ENCODE peak calls at places on chromosomes 6 and 20, in six cellular contexts. K is heart right ventricle, P is brain microvascular endothelial cell, N is cardiac muscle cell, Q is endothelial cell of umbilical vein, W is left lung. I is an unnamed sample.

GRCh38 chr20:54140927-54141566 is 32.7 kb downstream of the CYP24A1 start:
- DNase-seq in K (no peak), P (no peak), N (peak), Q (no peak), W (no peak), I (no peak)

GRCh38 chr6:20946037-20946436 is 411.8 kb downstream of the CDKAL1 start:
- DNase-seq in K (no peak), P (peak), N (peak), Q (no peak), W (no peak), I (no peak)

GRCh38 chr6:136684483-136684882 is 107.8 kb downstream of the MAP3K5 start:
- DNase-seq in K (peak), P (no peak), N (no peak), Q (no peak), W (no peak), I (no peak)

GRCh38 chr6:17013701-17014100 is 88.1 kb upstream of the STMND1 start:
- DNase-seq in K (no peak), P (peak), N (peak), Q (peak), W (no peak), I (no peak)

GRCh38 chr6:4055420-4056041 is 23.4 kb downstream of the FAM217A start:
- DNase-seq in K (peak), P (peak), N (peak), Q (peak), W (no peak), I (no peak)

GRCh38 chr20:46694484-46694883 is 5.2 kb upstream of the TP53RK start:
- DNase-seq in K (no peak), P (no peak), N (peak), Q (peak), W (no peak), I (no peak)

GRCh38 chr6:132210886-132211563 is 190.2 kb downstream of the MOXD1 start:
- DNase-seq in K (no peak), P (no peak), N (peak), Q (no peak), W (no peak), I (no peak)

GRCh38 chr20:56710577-56711465 is 81.7 kb downstream of the TFAP2C start:
- DNase-seq in K (no peak), P (peak), N (no peak), Q (no peak), W (peak), I (no peak)

GRCh38 chr6:1618305-1619105 is 8.8 kb downstream of the FOXC1 start:
- DNase-seq in K (no peak), P (no peak), N (no peak), Q (peak), W (no peak), I (no peak)

GRCh38 chr6:38055210-38055609 is 235.7 kb downstream of the ZFAND3 start:
- DNase-seq in K (no peak), P (no peak), N (no peak), Q (no peak), W (no peak), I (no peak)

GRCh38 chr6:153263489-153263888 is 132.4 kb upstream of the RGS17 start:
- DNase-seq in K (no peak), P (no peak), N (no peak), Q (no peak), W (no peak), I (no peak)

GRCh38 chr20:12925214-12925755 is 83.5 kb upstream of the SPTLC3 start:
- DNase-seq in K (peak), P (peak), N (peak), Q (peak), W (no peak), I (no peak)

GRCh38 chr20:31485450-31486339 is 10.6 kb downstream of the REM1 start:
- DNase-seq in K (peak), P (peak), N (peak), Q (peak), W (peak), I (no peak)

DNA sequence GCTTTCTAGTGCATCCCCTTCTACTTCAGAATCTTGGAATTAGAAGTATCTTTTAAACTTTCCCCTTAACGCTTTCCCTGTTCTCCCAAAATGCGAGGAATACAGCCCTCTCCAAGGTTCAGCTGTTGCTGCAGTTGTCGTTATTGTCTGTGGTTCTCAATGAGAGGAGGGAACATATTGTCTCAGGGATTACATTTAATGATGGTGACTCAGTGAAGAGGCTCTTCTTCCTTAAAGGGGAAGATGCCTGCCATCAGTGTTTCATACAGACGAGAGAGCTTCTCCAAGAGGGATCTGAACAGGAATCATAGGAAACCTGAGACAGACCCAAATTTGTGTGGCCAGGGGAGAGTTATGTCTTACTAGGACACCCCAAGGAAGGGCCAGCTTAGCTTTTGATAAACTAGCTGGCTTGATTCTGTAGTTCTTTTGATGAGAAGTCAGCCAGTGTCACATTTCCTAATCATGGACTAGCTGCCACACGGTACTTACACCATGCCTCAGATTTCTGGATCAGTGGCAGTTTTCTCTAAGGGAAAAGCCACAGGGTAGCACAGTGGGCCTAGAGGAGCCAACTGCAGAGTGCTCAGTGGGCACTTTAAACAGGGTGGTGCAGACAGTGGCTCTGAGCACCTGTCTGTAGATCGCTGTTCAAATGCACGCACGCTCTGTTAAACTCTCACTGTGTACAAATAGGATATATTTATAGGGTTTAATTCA is 59.7 kb upstream of the TMEM181 start:
- DNase-seq in K (no peak), P (no peak), N (no peak), Q (no peak), W (no peak), I (no peak)
- H3K27ac ChIP-seq in K (no peak), P (no peak), N (no peak), Q (no peak), W (no peak), I (peak)

GRCh38 chr20:48738094-48738398 is 89.8 kb downstream of the PREX1 start:
- DNase-seq in K (no peak), P (no peak), N (no peak), Q (no peak), W (no peak), I (no peak)
- H3K27ac ChIP-seq in K (no peak), P (no peak), N (peak), Q (no peak), W (peak), I (peak)

GRCh38 chr20:25147716-25148115 is 47.8 kb upstream of the ENTPD6 start:
- DNase-seq in K (no peak), P (no peak), N (no peak), Q (no peak), W (no peak), I (no peak)
- H3K27ac ChIP-seq in K (no peak), P (no peak), N (no peak), Q (no peak), W (no peak), I (no peak)

GRCh38 chr6:137750284-137750683 is 116.8 kb upstream of the TNFAIP3 start:
- DNase-seq in K (no peak), P (no peak), N (no peak), Q (no peak), W (no peak), I (no peak)
- H3K27ac ChIP-seq in K (no peak), P (no peak), N (no peak), Q (no peak), W (no peak), I (no peak)

DNA sequence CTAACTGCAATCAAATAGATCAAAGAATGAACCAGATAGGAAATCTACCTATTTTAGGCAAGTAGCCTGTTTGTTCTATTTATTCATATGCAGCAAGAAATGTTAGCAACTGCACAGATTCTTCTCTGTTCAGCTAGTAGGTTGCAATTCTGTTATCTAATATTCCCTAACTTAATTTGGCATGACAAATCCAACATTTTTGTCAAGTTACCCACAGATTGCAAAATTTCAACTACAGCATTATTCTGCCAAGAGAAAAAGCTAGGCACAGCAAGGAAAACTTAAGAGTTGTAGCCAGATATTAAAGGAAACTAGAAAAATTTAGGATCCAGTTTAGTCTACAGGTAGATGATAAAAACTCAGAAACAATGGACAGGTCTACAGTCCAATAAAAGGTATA is 104.4 kb upstream of the SYNCRIP start:
- DNase-seq in K (no peak), P (no peak), N (peak), Q (no peak), W (no peak), I (no peak)
- H3K27ac ChIP-seq in K (no peak), P (no peak), N (no peak), Q (no peak), W (peak), I (no peak)

GRCh38 chr6:148874698-148875293 is 128.0 kb downstream of the UST start:
- DNase-seq in K (peak), P (no peak), N (peak), Q (no peak), W (no peak), I (no peak)
- H3K27ac ChIP-seq in K (no peak), P (no peak), N (peak), Q (no peak), W (no peak), I (no peak)

GRCh38 chr20:62241501-62241900 is 3.2 kb downstream of the OSBPL2 start:
- DNase-seq in K (no peak), P (no peak), N (no peak), Q (no peak), W (no peak), I (no peak)

GRCh38 chr20:62238569-62239277 is 402 bp downstream of the OSBPL2 start:
- DNase-seq in K (no peak), P (no peak), N (no peak), Q (peak), W (no peak), I (no peak)

GRCh38 chr20:62242196-62242595 is 3.9 kb downstream of the OSBPL2 start:
- DNase-seq in K (no peak), P (no peak), N (no peak), Q (peak), W (no peak), I (no peak)

GRCh38 chr20:62239278-62239879 is 1.1 kb downstream of the OSBPL2 start:
- DNase-seq in K (no peak), P (no peak), N (no peak), Q (no peak), W (no peak), I (no peak)

GRCh38 chr20:62240015-62240685 is 1.8 kb downstream of the OSBPL2 start:
- DNase-seq in K (no peak), P (no peak), N (no peak), Q (no peak), W (no peak), I (no peak)
- H3K27ac ChIP-seq in K (no peak), P (no peak), N (no peak), Q (no peak), W (peak), I (no peak)

I was measured in substantia nigra.